ENCODE peak calls at places on chromosomes 11 and 22, in eight cellular contexts. One of them, this sample, is unnamed.

GRCh38 chr22:44755000-44755399 is 2.6 kb downstream of the ARHGAP8 start:
- DNase-seq in activated T-cell treated with anti-CD3 and anti-CD28 coated beads for 4 hours: no peak
- DNase-seq in stimulated activated CD4-positive, alpha-beta T cell treated with anti-CD3 and anti-CD28 coated beads, Interleukin-2, amount 100 ng/mL, for 48 hours: no peak
- DNase-seq in choroid plexus epithelial cell: no peak
- DNase-seq in naive thymus-derived CD4-positive, alpha-beta T cell: no peak
- DNase-seq in activated naive CD4-positive, alpha-beta T cell: no peak
- DNase-seq in central memory CD4-positive, alpha-beta T cell: no peak
- DNase-seq in transverse colon: no peak
- DNase-seq in this sample: no peak

GRCh38 chr11:122189259-122189658 is 73.2 kb upstream of the BLID start:
- DNase-seq in central memory CD4-positive, alpha-beta T cell: no peak
- DNase-seq in naive thymus-derived CD4-positive, alpha-beta T cell: no peak
- DNase-seq in transverse colon: no peak
- DNase-seq in choroid plexus epithelial cell: peak
- DNase-seq in stimulated activated CD4-positive, alpha-beta T cell treated with anti-CD3 and anti-CD28 coated beads, Interleukin-2, amount 100 ng/mL, for 48 hours: no peak
- DNase-seq in activated T-cell treated with anti-CD3 and anti-CD28 coated beads for 4 hours: no peak
- DNase-seq in activated naive CD4-positive, alpha-beta T cell: no peak
- DNase-seq in this sample: no peak

GRCh38 chr11:67371549-67372231 is 1.7 kb downstream of the CLCF1 start:
- DNase-seq in activated T-cell treated with anti-CD3 and anti-CD28 coated beads for 4 hours: no peak
- DNase-seq in central memory CD4-positive, alpha-beta T cell: no peak
- DNase-seq in choroid plexus epithelial cell: peak
- DNase-seq in activated naive CD4-positive, alpha-beta T cell: no peak
- DNase-seq in stimulated activated CD4-positive, alpha-beta T cell treated with anti-CD3 and anti-CD28 coated beads, Interleukin-2, amount 100 ng/mL, for 48 hours: no peak
- DNase-seq in transverse colon: no peak
- DNase-seq in naive thymus-derived CD4-positive, alpha-beta T cell: peak
- DNase-seq in this sample: no peak

GRCh38 chr22:36298601-36299000 is 45.7 kb downstream of the APOL1 start:
- DNase-seq in choroid plexus epithelial cell: no peak
- DNase-seq in transverse colon: no peak
- DNase-seq in activated T-cell treated with anti-CD3 and anti-CD28 coated beads for 4 hours: no peak
- DNase-seq in activated naive CD4-positive, alpha-beta T cell: no peak
- DNase-seq in central memory CD4-positive, alpha-beta T cell: no peak
- DNase-seq in stimulated activated CD4-positive, alpha-beta T cell treated with anti-CD3 and anti-CD28 coated beads, Interleukin-2, amount 100 ng/mL, for 48 hours: no peak
- DNase-seq in naive thymus-derived CD4-positive, alpha-beta T cell: no peak
- DNase-seq in this sample: no peak

GRCh38 chr11:267491-267994 is 10.7 kb upstream of the NLRP6 start:
- DNase-seq in central memory CD4-positive, alpha-beta T cell: peak
- DNase-seq in activated T-cell treated with anti-CD3 and anti-CD28 coated beads for 4 hours: no peak
- DNase-seq in choroid plexus epithelial cell: no peak
- DNase-seq in naive thymus-derived CD4-positive, alpha-beta T cell: peak
- DNase-seq in activated naive CD4-positive, alpha-beta T cell: peak
- DNase-seq in stimulated activated CD4-positive, alpha-beta T cell treated with anti-CD3 and anti-CD28 coated beads, Interleukin-2, amount 100 ng/mL, for 48 hours: no peak
- DNase-seq in transverse colon: peak
- DNase-seq in this sample: no peak

GRCh38 chr11:90756617-90757016 is 533.8 kb upstream of the CHORDC1 start:
- DNase-seq in choroid plexus epithelial cell: no peak
- DNase-seq in activated naive CD4-positive, alpha-beta T cell: no peak
- DNase-seq in stimulated activated CD4-positive, alpha-beta T cell treated with anti-CD3 and anti-CD28 coated beads, Interleukin-2, amount 100 ng/mL, for 48 hours: no peak
- DNase-seq in central memory CD4-positive, alpha-beta T cell: no peak
- DNase-seq in transverse colon: no peak
- DNase-seq in naive thymus-derived CD4-positive, alpha-beta T cell: no peak
- DNase-seq in activated T-cell treated with anti-CD3 and anti-CD28 coated beads for 4 hours: no peak
- DNase-seq in this sample: no peak

GRCh38 chr11:9617960-9618359 is 44.5 kb downstream of the WEE1 start:
- DNase-seq in stimulated activated CD4-positive, alpha-beta T cell treated with anti-CD3 and anti-CD28 coated beads, Interleukin-2, amount 100 ng/mL, for 48 hours: no peak
- DNase-seq in activated naive CD4-positive, alpha-beta T cell: no peak
- DNase-seq in transverse colon: no peak
- DNase-seq in central memory CD4-positive, alpha-beta T cell: no peak
- DNase-seq in choroid plexus epithelial cell: no peak
- DNase-seq in activated T-cell treated with anti-CD3 and anti-CD28 coated beads for 4 hours: no peak
- DNase-seq in naive thymus-derived CD4-positive, alpha-beta T cell: no peak
- DNase-seq in this sample: no peak

GRCh38 chr11:132054822-132055221 is 684.4 kb downstream of the NTM start:
- DNase-seq in naive thymus-derived CD4-positive, alpha-beta T cell: no peak
- DNase-seq in transverse colon: no peak
- DNase-seq in central memory CD4-positive, alpha-beta T cell: no peak
- DNase-seq in activated T-cell treated with anti-CD3 and anti-CD28 coated beads for 4 hours: no peak
- DNase-seq in activated naive CD4-positive, alpha-beta T cell: no peak
- DNase-seq in stimulated activated CD4-positive, alpha-beta T cell treated with anti-CD3 and anti-CD28 coated beads, Interleukin-2, amount 100 ng/mL, for 48 hours: no peak
- DNase-seq in choroid plexus epithelial cell: peak
- DNase-seq in this sample: no peak

GRCh38 chr22:17496843-17497242 is 66.5 kb upstream of the SLC25A18 start:
- DNase-seq in stimulated activated CD4-positive, alpha-beta T cell treated with anti-CD3 and anti-CD28 coated beads, Interleukin-2, amount 100 ng/mL, for 48 hours: no peak
- DNase-seq in naive thymus-derived CD4-positive, alpha-beta T cell: no peak
- DNase-seq in activated T-cell treated with anti-CD3 and anti-CD28 coated beads for 4 hours: no peak
- DNase-seq in choroid plexus epithelial cell: no peak
- DNase-seq in central memory CD4-positive, alpha-beta T cell: no peak
- DNase-seq in activated naive CD4-positive, alpha-beta T cell: no peak
- DNase-seq in transverse colon: no peak
- DNase-seq in this sample: no peak

GRCh38 chr11:24496728-24497396 is at the start of gene LUZP2:
- DNase-seq in naive thymus-derived CD4-positive, alpha-beta T cell: no peak
- DNase-seq in activated T-cell treated with anti-CD3 and anti-CD28 coated beads for 4 hours: no peak
- DNase-seq in central memory CD4-positive, alpha-beta T cell: no peak
- DNase-seq in stimulated activated CD4-positive, alpha-beta T cell treated with anti-CD3 and anti-CD28 coated beads, Interleukin-2, amount 100 ng/mL, for 48 hours: no peak
- DNase-seq in activated naive CD4-positive, alpha-beta T cell: no peak
- DNase-seq in transverse colon: no peak
- DNase-seq in choroid plexus epithelial cell: peak
- DNase-seq in this sample: peak

GRCh38 chr11:36249271-36249670 is 40.0 kb downstream of the COMMD9 start:
- DNase-seq in activated naive CD4-positive, alpha-beta T cell: no peak
- DNase-seq in central memory CD4-positive, alpha-beta T cell: no peak
- DNase-seq in naive thymus-derived CD4-positive, alpha-beta T cell: no peak
- DNase-seq in transverse colon: no peak
- DNase-seq in choroid plexus epithelial cell: peak
- DNase-seq in activated T-cell treated with anti-CD3 and anti-CD28 coated beads for 4 hours: no peak
- DNase-seq in stimulated activated CD4-positive, alpha-beta T cell treated with anti-CD3 and anti-CD28 coated beads, Interleukin-2, amount 100 ng/mL, for 48 hours: no peak
- DNase-seq in this sample: no peak